ENCODE peak calls at places on chromosome X, in ten cellular contexts. One of them, this sample, is unnamed. For H3K4me1, the result is how much of the 10 kb centered on the place peaks cover.

GRCh38 chrX:30702736-30703135 is 49.5 kb downstream of the GK start:
- DNase-seq in trophoblast cell: peak
- DNase-seq in neuronal stem cell: no peak
- DNase-seq in fibroblast of lung: peak
- DNase-seq in neural progenitor cell: no peak
- DNase-seq in mammary epithelial cell: no peak
- DNase-seq in IMR-90: peak
- DNase-seq in mesendoderm: peak
- DNase-seq in A549: no peak
- DNase-seq in GM23248: peak
- DNase-seq in this sample: no peak

GRCh38 chrX:44842555-44843317 is 1.1 kb upstream of the DUSP21 start:
- DNase-seq in trophoblast cell: peak
- DNase-seq in neuronal stem cell: no peak
- DNase-seq in fibroblast of lung: peak
- DNase-seq in neural progenitor cell: no peak
- DNase-seq in mammary epithelial cell: peak
- DNase-seq in IMR-90: no peak
- DNase-seq in mesendoderm: no peak
- DNase-seq in A549: no peak
- DNase-seq in GM23248: no peak
- DNase-seq in this sample: no peak

GRCh38 chrX:154441984-154442707 is 1.8 kb upstream of the FAM50A start:
- DNase-seq in trophoblast cell: no peak
- DNase-seq in neuronal stem cell: no peak
- DNase-seq in fibroblast of lung: no peak
- DNase-seq in neural progenitor cell: no peak
- DNase-seq in mammary epithelial cell: peak
- DNase-seq in IMR-90: no peak
- DNase-seq in mesendoderm: no peak
- DNase-seq in A549: no peak
- DNase-seq in GM23248: no peak
- DNase-seq in this sample: peak

GRCh38 chrX:153387987-153388721 is 13.0 kb downstream of the PNMA6E start:
- DNase-seq in trophoblast cell: no peak
- DNase-seq in neuronal stem cell: no peak
- DNase-seq in fibroblast of lung: no peak
- DNase-seq in neural progenitor cell: no peak
- DNase-seq in mammary epithelial cell: no peak
- DNase-seq in IMR-90: no peak
- DNase-seq in mesendoderm: no peak
- DNase-seq in A549: no peak
- DNase-seq in GM23248: no peak
- DNase-seq in this sample: no peak

GRCh38 chrX:21153033-21153432 is 221.2 kb upstream of the CNKSR2 start:
- DNase-seq in trophoblast cell: no peak
- DNase-seq in neuronal stem cell: no peak
- DNase-seq in fibroblast of lung: no peak
- DNase-seq in neural progenitor cell: no peak
- DNase-seq in mammary epithelial cell: no peak
- DNase-seq in IMR-90: no peak
- DNase-seq in mesendoderm: no peak
- DNase-seq in A549: no peak
- DNase-seq in GM23248: no peak
- DNase-seq in this sample: no peak

GRCh38 chrX:150849996-150850720 is 48.3 kb downstream of the CD99L2 start:
- DNase-seq in trophoblast cell: peak
- DNase-seq in neuronal stem cell: no peak
- DNase-seq in fibroblast of lung: no peak
- DNase-seq in neural progenitor cell: no peak
- DNase-seq in mammary epithelial cell: peak
- DNase-seq in IMR-90: no peak
- DNase-seq in mesendoderm: no peak
- DNase-seq in A549: peak
- DNase-seq in GM23248: peak
- DNase-seq in this sample: no peak

GRCh38 chrX:32948130-32948529 is 263.2 kb downstream of the DMD start:
- DNase-seq in trophoblast cell: no peak
- DNase-seq in neuronal stem cell: no peak
- DNase-seq in fibroblast of lung: no peak
- DNase-seq in neural progenitor cell: no peak
- DNase-seq in mammary epithelial cell: no peak
- DNase-seq in IMR-90: peak
- DNase-seq in mesendoderm: no peak
- DNase-seq in A549: no peak
- DNase-seq in GM23248: no peak
- DNase-seq in this sample: no peak

GRCh38 chrX:132022115-132022862 is 813 bp upstream of the STK26 start:
- DNase-seq in trophoblast cell: no peak
- DNase-seq in neuronal stem cell: no peak
- DNase-seq in fibroblast of lung: no peak
- DNase-seq in neural progenitor cell: no peak
- DNase-seq in mammary epithelial cell: peak
- DNase-seq in IMR-90: no peak
- DNase-seq in mesendoderm: peak
- DNase-seq in A549: peak
- DNase-seq in GM23248: peak
- DNase-seq in this sample: no peak

GRCh38 chrX:5936438-5936837 is 292.2 kb downstream of the NLGN4X start:
- DNase-seq in trophoblast cell: no peak
- DNase-seq in neuronal stem cell: no peak
- DNase-seq in fibroblast of lung: peak
- DNase-seq in neural progenitor cell: no peak
- DNase-seq in mammary epithelial cell: peak
- DNase-seq in IMR-90: no peak
- DNase-seq in mesendoderm: no peak
- DNase-seq in A549: no peak
- DNase-seq in GM23248: no peak
- DNase-seq in this sample: no peak

GRCh38 chrX:140524556-140524955 is 19.7 kb upstream of the SOX3 start:
- DNase-seq in trophoblast cell: no peak
- DNase-seq in neuronal stem cell: no peak
- DNase-seq in fibroblast of lung: peak
- DNase-seq in neural progenitor cell: no peak
- DNase-seq in mammary epithelial cell: no peak
- DNase-seq in IMR-90: peak
- DNase-seq in mesendoderm: peak
- DNase-seq in A549: no peak
- DNase-seq in GM23248: peak
- DNase-seq in this sample: no peak

GRCh38 chrX:16797358-16797757 is 11.1 kb downstream of the TXLNG start:
- DNase-seq in trophoblast cell: no peak
- DNase-seq in neuronal stem cell: no peak
- DNase-seq in fibroblast of lung: peak
- DNase-seq in neural progenitor cell: no peak
- DNase-seq in mammary epithelial cell: no peak
- DNase-seq in IMR-90: peak
- DNase-seq in mesendoderm: no peak
- DNase-seq in A549: no peak
- DNase-seq in GM23248: peak
- DNase-seq in this sample: no peak

GRCh38 chrX:21741378-21741777 is 16.5 kb downstream of the SMPX start:
- DNase-seq in trophoblast cell: no peak
- DNase-seq in neuronal stem cell: no peak
- DNase-seq in fibroblast of lung: no peak
- DNase-seq in neural progenitor cell: no peak
- DNase-seq in mammary epithelial cell: no peak
- DNase-seq in IMR-90: no peak
- DNase-seq in mesendoderm: no peak
- DNase-seq in A549: no peak
- DNase-seq in GM23248: no peak
- DNase-seq in this sample: no peak

GRCh38 chrX:153662266-153662665 is 11.3 kb downstream of the PNCK start:
- DNase-seq in trophoblast cell: peak
- DNase-seq in neuronal stem cell: no peak
- DNase-seq in fibroblast of lung: no peak
- DNase-seq in neural progenitor cell: peak
- DNase-seq in mammary epithelial cell: no peak
- DNase-seq in IMR-90: peak
- DNase-seq in mesendoderm: peak
- DNase-seq in A549: peak
- DNase-seq in GM23248: peak
- DNase-seq in this sample: no peak

GRCh38 chrX:120450163-120450562 is 18.9 kb downstream of the LAMP2 start:
- DNase-seq in trophoblast cell: no peak
- DNase-seq in neuronal stem cell: no peak
- DNase-seq in fibroblast of lung: no peak
- DNase-seq in neural progenitor cell: peak
- DNase-seq in mammary epithelial cell: peak
- DNase-seq in IMR-90: no peak
- DNase-seq in mesendoderm: peak
- DNase-seq in A549: peak
- DNase-seq in GM23248: peak
- DNase-seq in this sample: no peak

GRCh38 chrX:17459008-17459407 is 84.0 kb downstream of the NHS start:
- DNase-seq in trophoblast cell: no peak
- DNase-seq in neuronal stem cell: no peak
- DNase-seq in fibroblast of lung: peak
- DNase-seq in neural progenitor cell: no peak
- DNase-seq in mammary epithelial cell: peak
- DNase-seq in IMR-90: peak
- DNase-seq in mesendoderm: no peak
- DNase-seq in A549: no peak
- DNase-seq in GM23248: peak
- DNase-seq in this sample: peak

GRCh38 chrX:40895246-40895645 is 159.9 kb upstream of the MED14 start:
- DNase-seq in trophoblast cell: no peak
- DNase-seq in neuronal stem cell: no peak
- DNase-seq in fibroblast of lung: peak
- DNase-seq in neural progenitor cell: no peak
- DNase-seq in mammary epithelial cell: no peak
- DNase-seq in IMR-90: no peak
- DNase-seq in mesendoderm: no peak
- DNase-seq in A549: no peak
- DNase-seq in GM23248: no peak
- DNase-seq in this sample: no peak

GRCh38 chrX:54067741-54068140 is 23.5 kb upstream of the PHF8 start:
- DNase-seq in trophoblast cell: no peak
- DNase-seq in neuronal stem cell: no peak
- DNase-seq in fibroblast of lung: no peak
- DNase-seq in neural progenitor cell: no peak
- DNase-seq in mammary epithelial cell: no peak
- DNase-seq in IMR-90: no peak
- DNase-seq in mesendoderm: no peak
- DNase-seq in A549: no peak
- DNase-seq in GM23248: no peak
- DNase-seq in this sample: no peak

GRCh38 chrX:2584216-2584615 is 83.4 kb upstream of the DHRSX start:
- DNase-seq in trophoblast cell: no peak
- DNase-seq in neuronal stem cell: no peak
- DNase-seq in fibroblast of lung: no peak
- DNase-seq in neural progenitor cell: peak
- DNase-seq in mammary epithelial cell: no peak
- DNase-seq in IMR-90: no peak
- DNase-seq in mesendoderm: no peak
- DNase-seq in A549: no peak
- DNase-seq in GM23248: no peak
- DNase-seq in this sample: no peak

GRCh38 chrX:54208531-54208930 is 25.5 kb upstream of the FAM120C start:
- DNase-seq in trophoblast cell: no peak
- DNase-seq in neuronal stem cell: no peak
- DNase-seq in fibroblast of lung: peak
- DNase-seq in neural progenitor cell: no peak
- DNase-seq in mammary epithelial cell: peak
- DNase-seq in IMR-90: peak
- DNase-seq in mesendoderm: no peak
- DNase-seq in A549: no peak
- DNase-seq in GM23248: peak
- DNase-seq in this sample: no peak

GRCh38 chrX:7083021-7083420 is 64.5 kb upstream of the STS start:
- DNase-seq in trophoblast cell: no peak
- DNase-seq in neuronal stem cell: no peak
- DNase-seq in fibroblast of lung: no peak
- DNase-seq in neural progenitor cell: no peak
- DNase-seq in mammary epithelial cell: no peak
- DNase-seq in IMR-90: no peak
- DNase-seq in mesendoderm: no peak
- DNase-seq in A549: no peak
- DNase-seq in GM23248: no peak
- DNase-seq in this sample: no peak
- H3K4me1 ChIP-seq in trophoblast cell: under half
- H3K4me1 ChIP-seq in neuronal stem cell: under half
- H3K4me1 ChIP-seq in fibroblast of lung: under half
- H3K4me1 ChIP-seq in neural progenitor cell: under half
- H3K4me1 ChIP-seq in mammary epithelial cell: under half
- H3K4me1 ChIP-seq in IMR-90: under half
- H3K4me1 ChIP-seq in mesendoderm: under half
- H3K4me1 ChIP-seq in A549: under half
- H3K4me1 ChIP-seq in GM23248: under half
- H3K4me1 ChIP-seq in this sample: under half

GRCh38 chrX:134513091-134513490 is 53.1 kb downstream of the HPRT1 start:
- DNase-seq in trophoblast cell: no peak
- DNase-seq in neuronal stem cell: no peak
- DNase-seq in fibroblast of lung: no peak
- DNase-seq in neural progenitor cell: no peak
- DNase-seq in mammary epithelial cell: peak
- DNase-seq in IMR-90: peak
- DNase-seq in mesendoderm: no peak
- DNase-seq in A549: no peak
- DNase-seq in GM23248: peak
- DNase-seq in this sample: peak
- H3K4me2 ChIP-seq in trophoblast cell: no peak
- H3K4me2 ChIP-seq in neuronal stem cell: no peak
- H3K4me2 ChIP-seq in fibroblast of lung: no peak
- H3K4me2 ChIP-seq in neural progenitor cell: no peak
- H3K4me2 ChIP-seq in mammary epithelial cell: no peak
- H3K4me2 ChIP-seq in IMR-90: no peak
- H3K4me2 ChIP-seq in mesendoderm: no peak
- H3K4me2 ChIP-seq in A549: peak
- H3K4me2 ChIP-seq in GM23248: no peak
- H3K4me2 ChIP-seq in this sample: peak

DNA sequence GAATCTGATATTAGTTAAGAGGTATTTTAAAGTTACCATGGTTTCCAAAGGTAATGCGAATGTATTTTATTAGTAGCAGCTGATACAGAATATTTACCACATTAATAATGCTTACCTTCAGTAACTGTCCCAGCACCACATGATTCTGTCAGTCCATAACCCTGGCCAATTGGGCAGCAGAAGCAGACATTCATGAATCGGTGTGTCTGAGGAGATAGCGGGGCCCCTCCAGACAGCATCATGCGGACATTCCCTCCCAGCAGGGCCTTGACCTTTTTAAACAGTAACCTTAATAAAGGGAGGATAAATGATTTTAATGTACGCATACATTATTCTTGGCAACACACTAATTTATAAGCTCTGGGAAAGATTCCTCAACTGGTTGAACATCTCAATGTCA is 43.0 kb upstream of the KCNE5 start:
- DNase-seq in trophoblast cell: no peak
- DNase-seq in neuronal stem cell: no peak
- DNase-seq in fibroblast of lung: no peak
- DNase-seq in neural progenitor cell: no peak
- DNase-seq in mammary epithelial cell: no peak
- DNase-seq in IMR-90: no peak
- DNase-seq in mesendoderm: no peak
- DNase-seq in A549: no peak
- DNase-seq in GM23248: no peak
- DNase-seq in this sample: no peak
- H3K4me1 ChIP-seq in trophoblast cell: under half
- H3K4me1 ChIP-seq in neuronal stem cell: under half
- H3K4me1 ChIP-seq in fibroblast of lung: under half
- H3K4me1 ChIP-seq in neural progenitor cell: under half
- H3K4me1 ChIP-seq in mammary epithelial cell: under half
- H3K4me1 ChIP-seq in IMR-90: under half
- H3K4me1 ChIP-seq in mesendoderm: under half
- H3K4me1 ChIP-seq in A549: under half
- H3K4me1 ChIP-seq in GM23248: under half
- H3K4me1 ChIP-seq in this sample: under half

GRCh38 chrX:129622757-129623301 is 31.9 kb downstream of the APLN start:
- DNase-seq in trophoblast cell: peak
- DNase-seq in neuronal stem cell: peak
- DNase-seq in fibroblast of lung: peak
- DNase-seq in neural progenitor cell: peak
- DNase-seq in mammary epithelial cell: peak
- DNase-seq in IMR-90: peak
- DNase-seq in mesendoderm: peak
- DNase-seq in A549: no peak
- DNase-seq in GM23248: no peak
- DNase-seq in this sample: no peak
- H3K4me2 ChIP-seq in trophoblast cell: peak
- H3K4me2 ChIP-seq in neuronal stem cell: peak
- H3K4me2 ChIP-seq in fibroblast of lung: no peak
- H3K4me2 ChIP-seq in neural progenitor cell: no peak
- H3K4me2 ChIP-seq in mammary epithelial cell: peak
- H3K4me2 ChIP-seq in IMR-90: no peak
- H3K4me2 ChIP-seq in mesendoderm: no peak
- H3K4me2 ChIP-seq in A549: no peak
- H3K4me2 ChIP-seq in GM23248: no peak
- H3K4me2 ChIP-seq in this sample: no peak